ENCODE peak calls at places on chromosomes 3 and 15, in ten cellular contexts. One of them, this sample, is unnamed.

GRCh38 chr15:35665855-35666536 is 120.0 kb upstream of the DPH6 start:
- DNase-seq in AG09309: no peak
- DNase-seq in brain microvascular endothelial cell: no peak
- DNase-seq in glutamatergic neuron: no peak
- DNase-seq in PC-3: no peak
- DNase-seq in fibroblast of the aortic adventitia: peak
- DNase-seq in activated CD8-positive, alpha-beta T cell treated with anti-CD3 and anti-CD28 coated beads for 36 hours: no peak
- DNase-seq in progenitor cell of endocrine pancreas: no peak
- DNase-seq in GM23338: no peak
- DNase-seq in cardiac muscle cell: peak
- DNase-seq in this sample: no peak

GRCh38 chr15:85840079-85840801 is 45.5 kb upstream of the KLHL25 start:
- DNase-seq in AG09309: no peak
- DNase-seq in brain microvascular endothelial cell: peak
- DNase-seq in glutamatergic neuron: peak
- DNase-seq in PC-3: peak
- DNase-seq in fibroblast of the aortic adventitia: peak
- DNase-seq in activated CD8-positive, alpha-beta T cell treated with anti-CD3 and anti-CD28 coated beads for 36 hours: peak
- DNase-seq in progenitor cell of endocrine pancreas: peak
- DNase-seq in GM23338: peak
- DNase-seq in cardiac muscle cell: peak
- DNase-seq in this sample: peak

GRCh38 chr15:45704329-45705249 is 69.8 kb downstream of the SQOR start:
- DNase-seq in AG09309: no peak
- DNase-seq in brain microvascular endothelial cell: peak
- DNase-seq in glutamatergic neuron: peak
- DNase-seq in PC-3: no peak
- DNase-seq in fibroblast of the aortic adventitia: peak
- DNase-seq in activated CD8-positive, alpha-beta T cell treated with anti-CD3 and anti-CD28 coated beads for 36 hours: peak
- DNase-seq in progenitor cell of endocrine pancreas: peak
- DNase-seq in GM23338: peak
- DNase-seq in cardiac muscle cell: peak
- DNase-seq in this sample: no peak

GRCh38 chr3:43998374-43998840 is 243.3 kb upstream of the TOPAZ1 start:
- DNase-seq in AG09309: no peak
- DNase-seq in brain microvascular endothelial cell: no peak
- DNase-seq in glutamatergic neuron: peak
- DNase-seq in PC-3: no peak
- DNase-seq in fibroblast of the aortic adventitia: no peak
- DNase-seq in activated CD8-positive, alpha-beta T cell treated with anti-CD3 and anti-CD28 coated beads for 36 hours: no peak
- DNase-seq in progenitor cell of endocrine pancreas: no peak
- DNase-seq in GM23338: peak
- DNase-seq in cardiac muscle cell: no peak
- DNase-seq in this sample: no peak

GRCh38 chr15:99703603-99704443 is 29.4 kb downstream of the LYSMD4 start:
- DNase-seq in AG09309: peak
- DNase-seq in brain microvascular endothelial cell: peak
- DNase-seq in glutamatergic neuron: no peak
- DNase-seq in PC-3: peak
- DNase-seq in fibroblast of the aortic adventitia: peak
- DNase-seq in activated CD8-positive, alpha-beta T cell treated with anti-CD3 and anti-CD28 coated beads for 36 hours: no peak
- DNase-seq in progenitor cell of endocrine pancreas: no peak
- DNase-seq in GM23338: peak
- DNase-seq in cardiac muscle cell: peak
- DNase-seq in this sample: no peak

GRCh38 chr3:126061301-126062032 is 22.5 kb downstream of the SLC41A3 start:
- DNase-seq in AG09309: no peak
- DNase-seq in brain microvascular endothelial cell: no peak
- DNase-seq in glutamatergic neuron: no peak
- DNase-seq in PC-3: no peak
- DNase-seq in fibroblast of the aortic adventitia: no peak
- DNase-seq in activated CD8-positive, alpha-beta T cell treated with anti-CD3 and anti-CD28 coated beads for 36 hours: no peak
- DNase-seq in progenitor cell of endocrine pancreas: no peak
- DNase-seq in GM23338: no peak
- DNase-seq in cardiac muscle cell: no peak
- DNase-seq in this sample: no peak

GRCh38 chr15:79617071-79617470 is 184.9 kb downstream of the MINAR1 start:
- DNase-seq in AG09309: no peak
- DNase-seq in brain microvascular endothelial cell: no peak
- DNase-seq in glutamatergic neuron: no peak
- DNase-seq in PC-3: no peak
- DNase-seq in fibroblast of the aortic adventitia: no peak
- DNase-seq in activated CD8-positive, alpha-beta T cell treated with anti-CD3 and anti-CD28 coated beads for 36 hours: no peak
- DNase-seq in progenitor cell of endocrine pancreas: no peak
- DNase-seq in GM23338: no peak
- DNase-seq in cardiac muscle cell: no peak
- DNase-seq in this sample: no peak

GRCh38 chr3:114452176-114452744 is 158.4 kb downstream of the TIGIT start:
- DNase-seq in AG09309: no peak
- DNase-seq in brain microvascular endothelial cell: no peak
- DNase-seq in glutamatergic neuron: no peak
- DNase-seq in PC-3: no peak
- DNase-seq in fibroblast of the aortic adventitia: peak
- DNase-seq in activated CD8-positive, alpha-beta T cell treated with anti-CD3 and anti-CD28 coated beads for 36 hours: no peak
- DNase-seq in progenitor cell of endocrine pancreas: no peak
- DNase-seq in GM23338: no peak
- DNase-seq in cardiac muscle cell: no peak
- DNase-seq in this sample: no peak

GRCh38 chr15:80536231-80536630 is 132.0 kb downstream of the ARNT2 start:
- DNase-seq in AG09309: no peak
- DNase-seq in brain microvascular endothelial cell: no peak
- DNase-seq in glutamatergic neuron: no peak
- DNase-seq in PC-3: no peak
- DNase-seq in fibroblast of the aortic adventitia: no peak
- DNase-seq in activated CD8-positive, alpha-beta T cell treated with anti-CD3 and anti-CD28 coated beads for 36 hours: no peak
- DNase-seq in progenitor cell of endocrine pancreas: no peak
- DNase-seq in GM23338: peak
- DNase-seq in cardiac muscle cell: no peak
- DNase-seq in this sample: no peak

GRCh38 chr3:107664614-107665013 is 141.9 kb downstream of the BBX start:
- DNase-seq in AG09309: no peak
- DNase-seq in brain microvascular endothelial cell: no peak
- DNase-seq in glutamatergic neuron: no peak
- DNase-seq in PC-3: no peak
- DNase-seq in fibroblast of the aortic adventitia: no peak
- DNase-seq in activated CD8-positive, alpha-beta T cell treated with anti-CD3 and anti-CD28 coated beads for 36 hours: no peak
- DNase-seq in progenitor cell of endocrine pancreas: no peak
- DNase-seq in GM23338: no peak
- DNase-seq in cardiac muscle cell: no peak
- DNase-seq in this sample: no peak

GRCh38 chr3:33440578-33441321 is 545 bp upstream of the UBP1 start:
- DNase-seq in AG09309: peak
- DNase-seq in brain microvascular endothelial cell: peak
- DNase-seq in glutamatergic neuron: peak
- DNase-seq in PC-3: peak
- DNase-seq in fibroblast of the aortic adventitia: peak
- DNase-seq in activated CD8-positive, alpha-beta T cell treated with anti-CD3 and anti-CD28 coated beads for 36 hours: peak
- DNase-seq in progenitor cell of endocrine pancreas: no peak
- DNase-seq in GM23338: peak
- DNase-seq in cardiac muscle cell: peak
- DNase-seq in this sample: peak

GRCh38 chr3:4398120-4398740 is 68.8 kb downstream of the SUMF1 start:
- DNase-seq in AG09309: no peak
- DNase-seq in brain microvascular endothelial cell: no peak
- DNase-seq in glutamatergic neuron: no peak
- DNase-seq in PC-3: no peak
- DNase-seq in fibroblast of the aortic adventitia: no peak
- DNase-seq in activated CD8-positive, alpha-beta T cell treated with anti-CD3 and anti-CD28 coated beads for 36 hours: no peak
- DNase-seq in progenitor cell of endocrine pancreas: no peak
- DNase-seq in GM23338: no peak
- DNase-seq in cardiac muscle cell: no peak
- DNase-seq in this sample: no peak

GRCh38 chr15:52180196-52180835 is 10.9 kb downstream of the GNB5 start:
- DNase-seq in AG09309: no peak
- DNase-seq in brain microvascular endothelial cell: no peak
- DNase-seq in glutamatergic neuron: no peak
- DNase-seq in PC-3: no peak
- DNase-seq in fibroblast of the aortic adventitia: no peak
- DNase-seq in activated CD8-positive, alpha-beta T cell treated with anti-CD3 and anti-CD28 coated beads for 36 hours: peak
- DNase-seq in progenitor cell of endocrine pancreas: no peak
- DNase-seq in GM23338: no peak
- DNase-seq in cardiac muscle cell: no peak
- DNase-seq in this sample: no peak

GRCh38 chr3:89699771-89700170 is 592.4 kb downstream of the EPHA3 start:
- DNase-seq in AG09309: no peak
- DNase-seq in brain microvascular endothelial cell: no peak
- DNase-seq in glutamatergic neuron: no peak
- DNase-seq in PC-3: no peak
- DNase-seq in fibroblast of the aortic adventitia: no peak
- DNase-seq in activated CD8-positive, alpha-beta T cell treated with anti-CD3 and anti-CD28 coated beads for 36 hours: no peak
- DNase-seq in progenitor cell of endocrine pancreas: no peak
- DNase-seq in GM23338: peak
- DNase-seq in cardiac muscle cell: no peak
- DNase-seq in this sample: no peak

GRCh38 chr3:61892881-61893280 is 331.5 kb downstream of the PTPRG start:
- DNase-seq in AG09309: no peak
- DNase-seq in brain microvascular endothelial cell: no peak
- DNase-seq in glutamatergic neuron: no peak
- DNase-seq in PC-3: no peak
- DNase-seq in fibroblast of the aortic adventitia: no peak
- DNase-seq in activated CD8-positive, alpha-beta T cell treated with anti-CD3 and anti-CD28 coated beads for 36 hours: no peak
- DNase-seq in progenitor cell of endocrine pancreas: no peak
- DNase-seq in GM23338: no peak
- DNase-seq in cardiac muscle cell: no peak
- DNase-seq in this sample: no peak

GRCh38 chr15:58269455-58270414 is 131.6 kb downstream of the AQP9 start:
- DNase-seq in AG09309: peak
- DNase-seq in brain microvascular endothelial cell: peak
- DNase-seq in glutamatergic neuron: peak
- DNase-seq in PC-3: peak
- DNase-seq in fibroblast of the aortic adventitia: peak
- DNase-seq in activated CD8-positive, alpha-beta T cell treated with anti-CD3 and anti-CD28 coated beads for 36 hours: peak
- DNase-seq in progenitor cell of endocrine pancreas: peak
- DNase-seq in GM23338: peak
- DNase-seq in cardiac muscle cell: peak
- DNase-seq in this sample: no peak
- TF ChIP-seq CTCF in AG09309: peak
- TF ChIP-seq CTCF in brain microvascular endothelial cell: peak
- TF ChIP-seq CTCF in glutamatergic neuron: peak
- TF ChIP-seq CTCF in PC-3: peak
- TF ChIP-seq CTCF in fibroblast of the aortic adventitia: peak
- TF ChIP-seq CTCF in activated CD8-positive, alpha-beta T cell treated with anti-CD3 and anti-CD28 coated beads for 36 hours: peak
- TF ChIP-seq CTCF in progenitor cell of endocrine pancreas: peak
- TF ChIP-seq CTCF in GM23338: peak
- TF ChIP-seq CTCF in cardiac muscle cell: peak
- TF ChIP-seq CTCF in this sample: peak

GRCh38 chr3:35968223-35968622 is 328.9 kb downstream of the ARPP21 start:
- DNase-seq in AG09309: no peak
- DNase-seq in brain microvascular endothelial cell: no peak
- DNase-seq in glutamatergic neuron: no peak
- DNase-seq in PC-3: no peak
- DNase-seq in fibroblast of the aortic adventitia: no peak
- DNase-seq in activated CD8-positive, alpha-beta T cell treated with anti-CD3 and anti-CD28 coated beads for 36 hours: no peak
- DNase-seq in progenitor cell of endocrine pancreas: no peak
- DNase-seq in GM23338: no peak
- DNase-seq in cardiac muscle cell: no peak
- DNase-seq in this sample: no peak

GRCh38 chr3:35970793-35971192 is 331.5 kb downstream of the ARPP21 start:
- DNase-seq in AG09309: no peak
- DNase-seq in brain microvascular endothelial cell: no peak
- DNase-seq in glutamatergic neuron: no peak
- DNase-seq in PC-3: peak
- DNase-seq in fibroblast of the aortic adventitia: no peak
- DNase-seq in activated CD8-positive, alpha-beta T cell treated with anti-CD3 and anti-CD28 coated beads for 36 hours: no peak
- DNase-seq in progenitor cell of endocrine pancreas: no peak
- DNase-seq in GM23338: no peak
- DNase-seq in cardiac muscle cell: no peak
- DNase-seq in this sample: no peak

GRCh38 chr3:35966629-35967464 is 327.5 kb downstream of the ARPP21 start:
- DNase-seq in AG09309: no peak
- DNase-seq in brain microvascular endothelial cell: no peak
- DNase-seq in glutamatergic neuron: no peak
- DNase-seq in PC-3: no peak
- DNase-seq in fibroblast of the aortic adventitia: no peak
- DNase-seq in activated CD8-positive, alpha-beta T cell treated with anti-CD3 and anti-CD28 coated beads for 36 hours: no peak
- DNase-seq in progenitor cell of endocrine pancreas: no peak
- DNase-seq in GM23338: no peak
- DNase-seq in cardiac muscle cell: no peak
- DNase-seq in this sample: no peak

DNA sequence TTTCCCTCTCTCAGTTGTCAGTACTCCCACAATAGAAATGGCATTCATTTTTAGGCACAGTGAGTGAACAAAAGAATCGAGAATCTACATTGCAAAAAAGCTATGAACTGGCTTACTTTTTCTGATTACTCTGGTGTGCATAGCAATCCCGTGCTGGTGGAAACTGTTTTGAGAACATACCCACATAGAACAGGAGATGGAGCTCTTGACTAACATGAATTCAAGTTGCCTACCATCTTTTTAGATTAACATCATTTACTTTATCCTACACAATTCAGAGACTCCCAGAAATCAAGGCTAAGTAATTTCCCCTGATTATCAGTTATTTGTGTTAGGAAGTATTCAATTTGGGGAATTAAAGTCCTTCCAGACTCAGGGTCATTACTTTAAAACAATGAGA is 326.6 kb downstream of the ARPP21 start:
- DNase-seq in AG09309: no peak
- DNase-seq in brain microvascular endothelial cell: peak
- DNase-seq in glutamatergic neuron: no peak
- DNase-seq in PC-3: peak
- DNase-seq in fibroblast of the aortic adventitia: peak
- DNase-seq in activated CD8-positive, alpha-beta T cell treated with anti-CD3 and anti-CD28 coated beads for 36 hours: no peak
- DNase-seq in progenitor cell of endocrine pancreas: no peak
- DNase-seq in GM23338: peak
- DNase-seq in cardiac muscle cell: peak
- DNase-seq in this sample: no peak
- TF ChIP-seq CTCF in AG09309: peak
- TF ChIP-seq CTCF in brain microvascular endothelial cell: peak
- TF ChIP-seq CTCF in glutamatergic neuron: peak
- TF ChIP-seq CTCF in PC-3: peak
- TF ChIP-seq CTCF in fibroblast of the aortic adventitia: peak
- TF ChIP-seq CTCF in activated CD8-positive, alpha-beta T cell treated with anti-CD3 and anti-CD28 coated beads for 36 hours: peak
- TF ChIP-seq CTCF in progenitor cell of endocrine pancreas: peak
- TF ChIP-seq CTCF in GM23338: peak
- TF ChIP-seq CTCF in cardiac muscle cell: peak
- TF ChIP-seq CTCF in this sample: peak

DNA sequence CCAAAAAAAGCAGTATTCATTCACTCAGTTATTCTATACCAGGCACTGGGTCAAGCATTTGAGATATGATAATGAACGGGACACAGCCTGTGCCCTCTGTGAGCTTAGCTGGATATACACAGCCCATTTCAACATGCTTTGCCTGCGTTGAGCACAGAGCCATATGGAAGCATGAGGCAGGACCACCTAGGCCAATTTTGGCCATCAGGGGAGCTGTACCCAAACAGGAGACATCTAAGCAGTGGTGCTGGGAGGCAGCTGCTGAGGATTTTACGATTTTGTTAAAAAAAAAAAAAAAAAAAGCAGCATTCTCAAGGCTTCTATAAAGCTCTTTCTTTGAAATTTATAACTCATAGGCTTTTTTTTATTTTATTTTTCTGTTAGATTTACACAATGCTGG is 87.2 kb upstream of the SLC2A2 start:
- DNase-seq in AG09309: no peak
- DNase-seq in brain microvascular endothelial cell: no peak
- DNase-seq in glutamatergic neuron: peak
- DNase-seq in PC-3: no peak
- DNase-seq in fibroblast of the aortic adventitia: no peak
- DNase-seq in activated CD8-positive, alpha-beta T cell treated with anti-CD3 and anti-CD28 coated beads for 36 hours: no peak
- DNase-seq in progenitor cell of endocrine pancreas: no peak
- DNase-seq in GM23338: peak
- DNase-seq in cardiac muscle cell: no peak
- DNase-seq in this sample: no peak
- TF ChIP-seq CTCF in AG09309: peak
- TF ChIP-seq CTCF in brain microvascular endothelial cell: peak
- TF ChIP-seq CTCF in glutamatergic neuron: peak
- TF ChIP-seq CTCF in PC-3: peak
- TF ChIP-seq CTCF in fibroblast of the aortic adventitia: peak
- TF ChIP-seq CTCF in activated CD8-positive, alpha-beta T cell treated with anti-CD3 and anti-CD28 coated beads for 36 hours: no peak
- TF ChIP-seq CTCF in progenitor cell of endocrine pancreas: peak
- TF ChIP-seq CTCF in GM23338: peak
- TF ChIP-seq CTCF in cardiac muscle cell: peak
- TF ChIP-seq CTCF in this sample: peak

GRCh38 chr3:72836923-72837322 is 11.3 kb downstream of the SHQ1 start:
- DNase-seq in AG09309: no peak
- DNase-seq in brain microvascular endothelial cell: no peak
- DNase-seq in glutamatergic neuron: no peak
- DNase-seq in PC-3: no peak
- DNase-seq in fibroblast of the aortic adventitia: peak
- DNase-seq in activated CD8-positive, alpha-beta T cell treated with anti-CD3 and anti-CD28 coated beads for 36 hours: no peak
- DNase-seq in progenitor cell of endocrine pancreas: no peak
- DNase-seq in GM23338: no peak
- DNase-seq in cardiac muscle cell: no peak
- DNase-seq in this sample: no peak
- TF ChIP-seq CTCF in AG09309: no peak
- TF ChIP-seq CTCF in brain microvascular endothelial cell: no peak
- TF ChIP-seq CTCF in glutamatergic neuron: no peak
- TF ChIP-seq CTCF in PC-3: no peak
- TF ChIP-seq CTCF in fibroblast of the aortic adventitia: no peak
- TF ChIP-seq CTCF in activated CD8-positive, alpha-beta T cell treated with anti-CD3 and anti-CD28 coated beads for 36 hours: no peak
- TF ChIP-seq CTCF in progenitor cell of endocrine pancreas: no peak
- TF ChIP-seq CTCF in GM23338: no peak
- TF ChIP-seq CTCF in cardiac muscle cell: no peak
- TF ChIP-seq CTCF in this sample: no peak